ENCODE peak calls at places on chromosomes 12 and 14, in ten cellular contexts. M is HFF-Myc; V is effector memory CD8-positive, alpha-beta T cell; O is ovary; C is HS-5; L is AG20443; E is mammary epithelial cell; Q is CD8-positive, alpha-beta memory T cell; P is PC-3; H is A172. S is an unnamed sample.

GRCh38 chr12:46553911-46554310 is 181.3 kb upstream of the SLC38A2 start:
- DNase-seq in Q (no peak), C (no peak), O (no peak), E (peak; percentile 20), H (no peak), M (no peak), P (peak; percentile 27), V (no peak), L (no peak), S (no peak)

GRCh38 chr12:49537231-49537708 is 1.6 kb upstream of the KCNH3 start:
- DNase-seq in V (no peak), P (no peak), E (no peak), M (no peak), H (no peak), Q (no peak), L (no peak), C (no peak), O (no peak), S (no peak)

GRCh38 chr12:2451025-2451424 is 343.7 kb upstream of the FKBP4 start:
- DNase-seq in O (no peak), L (no peak), C (no peak), Q (no peak), P (no peak), E (no peak), V (no peak), H (no peak), M (no peak), S (no peak)

GRCh38 chr12:22865822-22866221 is 240.9 kb downstream of the ETNK1 start:
- DNase-seq in H (no peak), C (no peak), O (no peak), P (no peak), L (no peak), M (no peak), E (no peak), V (no peak), Q (no peak), S (no peak)

GRCh38 chr12:85441025-85441424 is 161.0 kb downstream of the ALX1 start:
- DNase-seq in O (no peak), L (no peak), M (no peak), C (no peak), Q (no peak), V (no peak), P (no peak), E (no peak), H (no peak), S (no peak)

GRCh38 chr14:99522025-99522401 is 40.8 kb downstream of the CCNK start:
- DNase-seq in M (no peak), V (no peak), P (no peak), L (no peak), E (no peak), Q (no peak), C (no peak), O (peak; percentile 15), H (no peak), S (no peak)

GRCh38 chr12:79988368-79988767 is 53.5 kb upstream of the PPP1R12A start:
- DNase-seq in Q (no peak), O (no peak), C (no peak), E (no peak), P (peak; percentile 53), V (no peak), M (no peak), L (peak; percentile 53), H (peak; percentile 46), S (no peak)

GRCh38 chr12:68745376-68745903 is 536 bp upstream of the SLC35E3 start:
- DNase-seq in H (no peak), E (no peak), V (no peak), M (no peak), L (no peak), P (no peak), C (no peak), Q (no peak), O (no peak), S (no peak)

GRCh38 chr12:109719123-109720022 is 5.7 kb downstream of the FAM222A start:
- DNase-seq in O (no peak), M (no peak), Q (no peak), P (peak; percentile 39), E (no peak), V (no peak), L (no peak), H (no peak), C (no peak), S (no peak)

GRCh38 chr12:3928538-3929220 is 55.5 kb upstream of the PARP11 start:
- DNase-seq in O (no peak), V (no peak), M (peak; percentile 10), P (no peak), H (no peak), C (no peak), L (no peak), Q (no peak), E (no peak), S (no peak)

GRCh38 chr12:127928615-127929014 is 338.4 kb upstream of the TMEM132C start:
- DNase-seq in M (no peak), H (peak; percentile 67), V (no peak), Q (no peak), C (peak; percentile 25), P (peak; percentile 70), L (no peak), O (no peak), E (no peak), S (peak; percentile 54)

GRCh38 chr12:95402096-95402495 is 71.9 kb upstream of the METAP2 start:
- DNase-seq in V (no peak), O (no peak), M (no peak), Q (no peak), P (no peak), C (no peak), H (no peak), E (no peak), L (no peak), S (no peak)

GRCh38 chr12:83335748-83336147 is 649.0 kb downstream of the TMTC2 start:
- DNase-seq in L (no peak), O (no peak), P (no peak), M (no peak), V (no peak), C (no peak), E (no peak), H (no peak), Q (no peak), S (no peak)

GRCh38 chr12:107320031-107320928 is 226.9 kb upstream of the CRY1 start:
- DNase-seq in V (peak; percentile 60), P (peak; percentile 89), Q (peak; percentile 83), M (no peak), O (no peak), H (no peak), E (peak; percentile 91), L (peak; percentile 64), C (no peak), S (no peak)

GRCh38 chr12:108804361-108804949 is 52.9 kb downstream of the SSH1 start:
- DNase-seq in M (no peak), Q (no peak), O (peak; percentile 85), E (peak; percentile 36), H (peak; percentile 38), P (no peak), C (no peak), V (no peak), L (peak; percentile 81), S (peak; percentile 83)

GRCh38 chr14:66104486-66104885 is 381.7 kb upstream of the CCDC196 start:
- DNase-seq in C (no peak), Q (no peak), V (no peak), M (no peak), P (no peak), L (no peak), E (no peak), H (no peak), O (no peak), S (no peak)

GRCh38 chr12:23708185-23708837 is 241.2 kb downstream of the SOX5 start:
- DNase-seq in H (no peak), V (no peak), M (no peak), E (no peak), L (no peak), Q (no peak), C (no peak), O (no peak), P (no peak), S (no peak)

GRCh38 chr12:3720772-3721171 is 32.1 kb downstream of the CRACR2A start:
- DNase-seq in O (no peak), Q (no peak), C (no peak), M (no peak), P (no peak), E (no peak), L (no peak), H (no peak), V (no peak), S (no peak)

GRCh38 chr14:55324812-55325211 is 53.6 kb downstream of the FBXO34 start:
- DNase-seq in Q (no peak), H (no peak), V (no peak), O (no peak), E (no peak), L (no peak), M (no peak), P (no peak), C (no peak), S (no peak)

GRCh38 chr12:121190523-121191031 is 19.4 kb upstream of the P2RX4 start:
- DNase-seq in O (no peak), Q (no peak), E (peak; percentile 76), M (peak; percentile 52), P (peak; percentile 68), L (peak; percentile 91), C (peak; percentile 99), V (no peak), H (peak; percentile 90), S (peak; percentile 88)

GRCh38 chr12:54195736-54196347 is 7.1 kb upstream of the SMUG1 start:
- DNase-seq in H (peak; percentile 65), C (no peak), Q (no peak), O (no peak), V (no peak), P (no peak), L (no peak), E (no peak), M (no peak), S (no peak)

GRCh38 chr12:30753233-30753632 is 1.5 kb downstream of the CAPRIN2 start:
- DNase-seq in E (peak; percentile 13), P (peak; percentile 43), M (no peak), V (no peak), L (peak; percentile 19), Q (no peak), C (peak; percentile 5), O (no peak), H (peak; percentile 41), S (no peak)

GRCh38 chr12:93001407-93001806 is 72.3 kb upstream of the EEA1 start:
- DNase-seq in P (no peak), E (no peak), Q (no peak), C (no peak), M (no peak), O (no peak), H (no peak), L (no peak), V (no peak), S (no peak)

GRCh38 chr14:90593254-90594040 is 196.6 kb downstream of the CALM1 start:
- DNase-seq in M (no peak), V (no peak), L (no peak), C (no peak), Q (no peak), P (no peak), H (no peak), E (no peak), O (no peak), S (no peak)

GRCh38 chr12:109944975-109945374 is 44.9 kb downstream of the TCHP start:
- DNase-seq in H (peak; percentile 18), V (no peak), E (no peak), Q (no peak), L (no peak), O (peak; percentile 40), P (no peak), M (no peak), C (no peak), S (no peak)

GRCh38 chr12:54173066-54173726 is 15.6 kb downstream of the SMUG1 start:
- DNase-seq in M (no peak), L (peak; percentile 82), Q (no peak), V (no peak), C (no peak), E (peak; percentile 39), H (no peak), O (peak; percentile 38), P (peak; percentile 58), S (no peak)

GRCh38 chr14:89508863-89509262 is 91.8 kb upstream of the FOXN3 start:
- DNase-seq in L (no peak), E (no peak), C (no peak), O (no peak), V (no peak), Q (no peak), M (no peak), P (no peak), H (no peak), S (no peak)

GRCh38 chr14:74064883-74065282 is 19.4 kb downstream of the ALDH6A1 start:
- DNase-seq in M (no peak), Q (no peak), P (peak; percentile 34), V (no peak), L (no peak), C (no peak), E (no peak), H (no peak), O (no peak), S (no peak)